ENCODE peak calls at places on chromosomes 3 and 15, in four cellular contexts. L is GM23338, U is transverse colon, M is stomach. C is an unnamed sample.

GRCh38 chr15:70142322-70143191 is 44.8 kb upstream of the TLE3 start:
- DNase-seq in M (no peak), U (no peak), L (no peak), C (no peak)

GRCh38 chr3:179438836-179439235 is 12.4 kb downstream of the GNB4 start:
- DNase-seq in U (no peak), L (peak; percentile 66), M (no peak), C (no peak)

GRCh38 chr3:16768956-16769355 is 115.8 kb upstream of the PLCL2 start:
- DNase-seq in U (no peak), L (peak; percentile 21), M (no peak), C (no peak)

GRCh38 chr15:98226578-98226977 is 266.1 kb downstream of the ARRDC4 start:
- DNase-seq in M (no peak), U (no peak), L (no peak), C (no peak)

GRCh38 chr3:138082085-138082991 is 33.1 kb downstream of the DZIP1L start:
- DNase-seq in U (no peak), M (peak; percentile 47), L (no peak), C (no peak)

GRCh38 chr3:149553781-149554451 is 79.4 kb downstream of the TM4SF4 start:
- DNase-seq in U (peak; percentile 19), M (no peak), L (no peak), C (no peak)

GRCh38 chr3:47444103-47444502 is 31.6 kb downstream of the SCAP start:
- DNase-seq in L (no peak), M (no peak), U (no peak), C (no peak)

GRCh38 chr3:42129014-42129953 is 38.1 kb downstream of the TRAK1 start:
- DNase-seq in L (peak; percentile 33), M (peak; percentile 47), U (no peak), C (no peak)

GRCh38 chr3:16987141-16987540 is 102.4 kb downstream of the PLCL2 start:
- DNase-seq in M (no peak), L (no peak), U (no peak), C (no peak)

GRCh38 chr3:79086514-79086913 is 681.3 kb downstream of the ROBO1 start:
- DNase-seq in L (peak; percentile 81), M (peak; percentile 31), U (peak; percentile 20), C (no peak)

GRCh38 chr3:58210761-58211477 is at the start of gene DNASE1L3:
- DNase-seq in M (no peak), U (no peak), L (no peak), C (no peak)

GRCh38 chr3:27900316-27900715 is 178.2 kb upstream of the EOMES start:
- DNase-seq in U (no peak), M (no peak), L (no peak), C (no peak)

GRCh38 chr15:84033793-84034553 is 201.6 kb upstream of the GOLGA6L4 start:
- DNase-seq in M (no peak), U (no peak), L (no peak), C (no peak)

GRCh38 chr3:147472846-147473245 is 63.7 kb downstream of the ZIC1 start:
- DNase-seq in M (no peak), L (no peak), U (no peak), C (no peak)

GRCh38 chr3:115922681-115923347 is 299.5 kb downstream of the GAP43 start:
- DNase-seq in M (no peak), L (peak; percentile 81), U (no peak), C (no peak)

GRCh38 chr3:43378066-43378935 is 92.0 kb downstream of the SNRK start:
- DNase-seq in M (peak; percentile 75), U (peak; percentile 55), L (peak; percentile 85), C (peak; percentile 58)

GRCh38 chr3:128619146-128619890 is 31.3 kb downstream of the RPN1 start:
- DNase-seq in M (no peak), U (no peak), L (no peak), C (peak; percentile 27)

GRCh38 chr3:8505621-8506020 is 4.0 kb downstream of the LMCD1 start:
- DNase-seq in M (peak; percentile 68), L (no peak), U (peak; percentile 57), C (no peak)

GRCh38 chr3:62135731-62136130 is 237.6 kb downstream of the FEZF2 start:
- DNase-seq in U (no peak), M (no peak), L (no peak), C (no peak)

GRCh38 chr3:17583530-17583929 is 158.9 kb downstream of the TBC1D5 start:
- DNase-seq in M (no peak), L (no peak), U (no peak), C (no peak)

GRCh38 chr3:4721511-4721911 is 228.4 kb downstream of the ITPR1 start:
- DNase-seq in U (no peak), L (no peak), M (no peak), C (no peak)
- TF ChIP-seq POLR2AphosphoS5 in U (no peak), L (no peak), M (no peak), C (no peak)

DNA sequence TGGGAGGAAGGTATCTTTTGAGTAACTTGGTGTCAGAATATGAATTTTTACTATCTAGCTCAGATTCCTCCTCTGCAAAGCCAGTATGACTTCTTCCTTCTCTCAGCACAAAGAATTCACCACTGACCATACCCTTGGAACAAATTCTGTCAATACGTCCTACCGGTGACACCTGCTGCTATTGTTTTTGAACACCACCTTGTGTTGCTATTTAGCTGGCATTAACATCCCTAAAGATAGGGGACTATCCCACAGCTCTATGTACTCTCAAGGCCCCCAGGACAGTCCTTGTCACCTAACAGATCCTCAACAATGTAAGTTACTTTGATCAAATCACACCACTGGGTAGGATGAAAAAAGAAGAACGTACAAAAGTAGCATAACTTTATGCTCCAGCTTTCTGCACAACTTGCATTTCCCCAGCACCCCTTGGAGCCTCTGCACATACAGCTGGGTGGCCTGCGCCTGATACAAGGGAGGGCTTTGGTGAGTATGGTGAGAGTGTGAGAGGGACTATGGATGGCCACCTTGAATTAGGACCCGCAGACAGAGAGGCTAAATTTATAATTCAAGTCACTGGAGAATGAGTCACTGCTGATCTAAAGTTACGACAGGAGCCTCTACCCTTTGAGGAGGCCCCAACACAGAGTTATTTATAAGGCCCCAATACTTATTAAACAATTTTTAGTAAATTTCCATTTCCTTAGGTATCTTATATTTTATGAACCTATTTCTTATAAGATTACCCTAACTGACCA is 2.3 kb upstream of the COLQ start:
- DNase-seq in L (peak; percentile 26), M (no peak), U (no peak), C (no peak)
- TF ChIP-seq POLR2AphosphoS5 in L (no peak), M (no peak), U (no peak), C (no peak)

DNA sequence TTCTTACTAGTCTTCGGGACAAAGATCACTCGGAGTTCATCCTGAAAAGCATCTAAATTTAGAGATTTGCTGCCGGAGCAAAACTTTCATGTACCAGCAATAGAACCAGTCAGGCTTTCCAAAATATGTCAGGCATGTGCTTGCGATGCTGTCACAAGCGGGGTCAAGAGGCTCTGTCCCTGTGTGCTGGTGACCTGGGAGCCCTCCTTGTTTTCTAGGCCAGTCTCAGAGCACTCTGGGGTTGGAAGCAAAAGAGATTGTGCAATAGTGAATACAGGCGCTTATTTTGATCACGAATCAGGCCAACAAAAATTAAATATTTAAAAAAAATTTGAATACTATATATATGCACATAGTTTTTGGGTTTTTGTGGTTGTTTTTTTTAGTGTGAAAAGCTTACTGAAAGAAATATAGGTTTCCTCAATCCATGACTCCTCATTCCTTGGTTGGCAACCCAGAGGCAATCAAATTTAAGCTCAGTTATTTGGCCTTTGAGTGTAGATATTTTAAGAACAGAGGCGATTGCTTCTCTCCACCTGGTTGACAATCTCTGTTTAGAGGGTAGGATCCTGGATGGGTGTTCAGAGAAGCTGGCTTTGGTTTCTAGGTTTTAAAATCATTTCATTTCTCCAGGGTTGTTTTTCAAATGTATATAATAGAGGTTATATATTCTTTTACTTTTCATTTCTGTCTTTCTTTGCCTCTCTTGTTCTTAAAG is 8.4 kb upstream of the KLHL24 start:
- DNase-seq in M (no peak), L (no peak), U (no peak), C (peak; percentile 87)
- TF ChIP-seq POLR2AphosphoS5 in M (no peak), L (no peak), U (no peak), C (peak; percentile 68)

DNA sequence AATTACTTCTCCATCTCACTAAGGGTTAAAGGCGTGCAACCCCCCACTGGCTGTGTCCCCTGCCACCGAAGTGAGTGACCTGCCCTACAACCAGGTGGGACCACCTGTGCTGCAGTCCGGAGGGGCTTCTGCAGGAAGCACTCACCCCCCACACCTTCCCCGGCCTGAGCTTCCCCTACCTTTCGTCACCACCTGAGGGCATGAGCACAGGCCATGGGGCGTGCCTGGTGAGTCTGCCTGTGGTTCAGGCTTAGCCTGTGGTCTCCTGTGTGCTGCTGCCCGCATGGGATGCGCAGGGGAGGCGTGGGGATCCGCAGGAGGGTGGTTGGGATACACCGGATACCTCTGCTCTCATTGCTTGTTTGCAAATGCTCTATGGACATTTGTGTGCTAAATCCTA is 46.0 kb downstream of the KLHL25 start:
- DNase-seq in M (peak; percentile 24), L (peak; percentile 69), U (no peak), C (no peak)
- TF ChIP-seq POLR2AphosphoS5 in M (no peak), L (peak; percentile 33), U (no peak), C (peak; percentile 39)

GRCh38 chr15:63191895-63192603 is 2.6 kb downstream of the RAB8B start:
- DNase-seq in L (no peak), U (peak; percentile 19), M (no peak), C (no peak)
- TF ChIP-seq POLR2AphosphoS5 in L (no peak), U (no peak), M (no peak), C (no peak)

GRCh38 chr3:135966875-135967274 is 1.3 kb downstream of the PPP2R3A start:
- DNase-seq in L (peak; percentile 16), M (no peak), U (no peak), C (no peak)

GRCh38 chr3:135965506-135966348 is at the start of gene PPP2R3A:
- DNase-seq in M (peak; percentile 85), L (peak; percentile 94), U (peak; percentile 86), C (peak; percentile 80)

GRCh38 chr3:135966349-135966695 is 794 bp downstream of the PPP2R3A start:
- DNase-seq in U (no peak), M (no peak), L (peak; percentile 72), C (peak; percentile 90)

GRCh38 chr3:135970500-135971116 is 5.1 kb downstream of the PPP2R3A start:
- DNase-seq in M (no peak), L (no peak), U (no peak), C (no peak)

DNA sequence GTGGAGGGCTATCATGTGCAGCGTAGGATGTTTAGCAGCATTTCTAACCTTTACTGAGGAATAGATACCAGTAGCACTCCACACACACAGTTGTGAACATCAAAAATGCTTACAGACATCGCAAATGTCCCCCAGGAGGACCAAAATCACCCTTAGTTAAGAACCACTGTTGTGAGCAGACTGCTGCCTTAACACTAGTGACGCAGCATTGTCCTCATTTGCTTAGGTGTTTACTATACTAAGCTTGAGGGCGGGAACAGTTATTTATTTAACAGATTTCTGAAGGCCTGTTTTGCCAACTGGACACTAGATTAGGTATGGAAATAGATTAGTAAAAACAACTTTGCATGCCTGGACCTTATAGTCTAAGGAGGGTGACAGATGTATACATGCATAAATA is 2.3 kb downstream of the PPP2R3A start:
- DNase-seq in L (no peak), M (no peak), U (no peak), C (no peak)
- TF ChIP-seq POLR2AphosphoS5 in L (no peak), M (peak; percentile 72), U (no peak), C (no peak)

C was measured in upper lobe of left lung.